ENCODE peak calls at places on chromosome 5, in seven cellular contexts. T, I, Z, W, J, B and S are unnamed samples.
A peak's percentile ranks its signal among the peaks of the same experiment; 100 is the strongest.

GRCh38 chr5:44565360-44565759 is 176.1 kb upstream of the FGF10 start:
- DNase-seq in Z (no peak), B (no peak), J (no peak), T (no peak), W (no peak), I (no peak), S (no peak)

GRCh38 chr5:152058267-152058666 is 133.6 kb upstream of the GLRA1 start:
- DNase-seq in W (no peak), J (no peak), I (no peak), T (no peak), B (no peak), Z (no peak), S (no peak)

GRCh38 chr5:133527311-133527710 is 85.0 kb downstream of the FSTL4 start:
- DNase-seq in T (peak; percentile 78), J (no peak), Z (no peak), B (peak; percentile 38), W (peak; percentile 28), I (no peak), S (no peak)

GRCh38 chr5:102583663-102584062 is 84.9 kb upstream of the SLCO6A1 start:
- DNase-seq in T (no peak), W (peak; percentile 43), I (no peak), B (peak; percentile 29), Z (no peak), J (no peak), S (no peak)

GRCh38 chr5:33994845-33995244 is 10.4 kb upstream of the SLC45A2 start:
- DNase-seq in Z (no peak), B (peak; percentile 90), W (peak; percentile 69), T (no peak), J (no peak), I (peak; percentile 22), S (no peak)

GRCh38 chr5:9869616-9870288 is 239.6 kb upstream of the TAS2R1 start:
- DNase-seq in Z (no peak), T (peak; percentile 89), J (no peak), I (no peak), W (peak; percentile 72), B (peak; percentile 91), S (no peak)

GRCh38 chr5:135377751-135378680 is 21.0 kb downstream of the MACROH2A1 start:
- DNase-seq in W (no peak), J (no peak), I (no peak), B (no peak), Z (no peak), T (no peak), S (no peak)

GRCh38 chr5:151130922-151131891 is 26.4 kb downstream of the ANXA6 start:
- DNase-seq in T (no peak), B (no peak), I (no peak), W (no peak), J (peak; percentile 83), Z (no peak), S (no peak)

GRCh38 chr5:142508630-142509425 is 177.1 kb downstream of the FGF1 start:
- DNase-seq in Z (no peak), T (no peak), I (no peak), B (no peak), W (no peak), J (no peak), S (no peak)

GRCh38 chr5:56480305-56481146 is 247.4 kb upstream of the ANKRD55 start:
- DNase-seq in J (peak; percentile 34), T (no peak), Z (no peak), W (peak; percentile 69), I (no peak), B (peak; percentile 44), S (no peak)

GRCh38 chr5:96946381-96946780 is 10.5 kb downstream of the LNPEP start:
- DNase-seq in Z (no peak), J (no peak), T (no peak), I (no peak), W (no peak), B (no peak), S (no peak)

GRCh38 chr5:97418472-97418871 is 235.4 kb upstream of the RIOK2 start:
- DNase-seq in W (no peak), Z (no peak), I (no peak), B (no peak), T (no peak), J (no peak), S (peak; percentile 30)

GRCh38 chr5:350355-350754 is 28.8 kb downstream of the AHRR start:
- DNase-seq in Z (no peak), J (no peak), W (no peak), I (no peak), T (no peak), B (no peak), S (no peak)

GRCh38 chr5:27191786-27192505 is 153.6 kb upstream of the CDH9 start:
- DNase-seq in W (peak; percentile 61), B (peak; percentile 54), J (no peak), T (peak; percentile 53), I (no peak), Z (no peak), S (no peak)

GRCh38 chr5:137741718-137742117 is 5.8 kb upstream of the KLHL3 start:
- DNase-seq in W (no peak), J (no peak), I (no peak), T (no peak), Z (no peak), B (no peak), S (no peak)

GRCh38 chr5:56951131-56951945 is 585 bp downstream of the MIER3 start:
- DNase-seq in T (no peak), J (no peak), W (peak; percentile 7), B (peak; percentile 18), I (peak; percentile 28), Z (no peak), S (no peak)

GRCh38 chr5:56638061-56638621 is 177.2 kb upstream of the MAP3K1 start:
- DNase-seq in B (no peak), Z (no peak), J (peak; percentile 73), W (no peak), T (no peak), I (no peak), S (no peak)

GRCh38 chr5:10301842-10302610 is 5.7 kb downstream of the CMBL start:
- DNase-seq in T (no peak), J (peak; percentile 97), I (no peak), Z (no peak), B (no peak), W (no peak), S (no peak)

GRCh38 chr5:127447822-127448221 is 69.6 kb upstream of the PRRC1 start:
- DNase-seq in J (no peak), W (peak; percentile 70), I (no peak), B (no peak), T (peak; percentile 3), Z (no peak), S (no peak)

GRCh38 chr5:31581498-31582099 is 49.5 kb downstream of the C5orf22 start:
- DNase-seq in W (peak; percentile 73), B (peak; percentile 49), I (no peak), T (peak; percentile 13), Z (peak; percentile 10), J (no peak), S (no peak)

GRCh38 chr5:169861433-169861832 is 118.9 kb downstream of the INSYN2B start:
- DNase-seq in T (no peak), W (no peak), B (no peak), I (no peak), Z (no peak), J (no peak), S (no peak)

GRCh38 chr5:135660826-135661555 is 82.2 kb upstream of the CXCL14 start:
- DNase-seq in T (no peak), Z (no peak), B (no peak), J (no peak), I (no peak), W (peak; percentile 46), S (no peak)

GRCh38 chr5:77282337-77283027 is 72.0 kb downstream of the PDE8B start:
- DNase-seq in I (no peak), Z (no peak), W (peak; percentile 52), J (no peak), T (peak; percentile 15), B (peak; percentile 90), S (no peak)
- TF ChIP-seq CTCF in I (no peak), Z (no peak), W (peak; percentile 29), J (no peak), T (peak; percentile 13), B (peak; percentile 68), S (no peak)

GRCh38 chr5:176542596-176543427 is 5.6 kb upstream of the RNF44 start:
- DNase-seq in T (no peak), W (no peak), B (no peak), Z (no peak), I (no peak), J (no peak), S (no peak)
- TF ChIP-seq CTCF in T (peak; percentile 42), W (no peak), B (no peak), Z (no peak), I (no peak), J (no peak), S (peak; percentile 27)

DNA sequence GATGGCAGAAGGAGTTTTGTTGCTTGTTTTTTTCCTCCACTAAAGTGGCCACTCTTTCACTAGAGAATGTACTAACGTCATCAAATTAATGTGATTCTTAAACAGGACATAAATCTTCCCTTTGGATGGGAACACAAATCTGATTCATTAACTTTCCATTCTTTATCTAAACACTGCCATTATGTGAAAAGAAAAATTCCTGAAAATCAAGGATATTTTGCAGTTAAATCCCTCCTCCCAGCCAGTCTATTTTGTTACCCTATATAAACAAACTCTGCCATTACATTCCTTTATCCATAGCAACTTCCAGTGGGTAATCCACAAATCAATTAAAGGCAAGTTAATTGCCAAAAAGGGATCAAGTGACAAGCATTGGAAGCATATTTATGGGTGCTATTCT is 546.5 kb downstream of the PDE4D start:
- DNase-seq in W (no peak), B (no peak), J (no peak), I (no peak), Z (no peak), T (no peak), S (no peak)
- TF ChIP-seq CTCF in W (no peak), B (no peak), J (no peak), I (no peak), Z (no peak), T (no peak), S (no peak)

GRCh38 chr5:179275381-179275878 is 69.8 kb downstream of the ADAMTS2 start:
- DNase-seq in Z (no peak), I (no peak), T (no peak), W (no peak), B (peak; percentile 68), J (no peak), S (no peak)

GRCh38 chr5:179278119-179278518 is 67.1 kb downstream of the ADAMTS2 start:
- DNase-seq in Z (no peak), I (no peak), W (peak; percentile 54), B (no peak), T (no peak), J (no peak), S (no peak)

GRCh38 chr5:179278546-179278945 is 66.7 kb downstream of the ADAMTS2 start:
- DNase-seq in J (no peak), Z (no peak), T (no peak), I (no peak), W (no peak), B (no peak), S (no peak)

GRCh38 chr5:179275941-179276837 is 69.1 kb downstream of the ADAMTS2 start:
- DNase-seq in W (peak; percentile 98), Z (no peak), J (peak; percentile 44), T (no peak), B (peak; percentile 98), I (no peak), S (no peak)

DNA sequence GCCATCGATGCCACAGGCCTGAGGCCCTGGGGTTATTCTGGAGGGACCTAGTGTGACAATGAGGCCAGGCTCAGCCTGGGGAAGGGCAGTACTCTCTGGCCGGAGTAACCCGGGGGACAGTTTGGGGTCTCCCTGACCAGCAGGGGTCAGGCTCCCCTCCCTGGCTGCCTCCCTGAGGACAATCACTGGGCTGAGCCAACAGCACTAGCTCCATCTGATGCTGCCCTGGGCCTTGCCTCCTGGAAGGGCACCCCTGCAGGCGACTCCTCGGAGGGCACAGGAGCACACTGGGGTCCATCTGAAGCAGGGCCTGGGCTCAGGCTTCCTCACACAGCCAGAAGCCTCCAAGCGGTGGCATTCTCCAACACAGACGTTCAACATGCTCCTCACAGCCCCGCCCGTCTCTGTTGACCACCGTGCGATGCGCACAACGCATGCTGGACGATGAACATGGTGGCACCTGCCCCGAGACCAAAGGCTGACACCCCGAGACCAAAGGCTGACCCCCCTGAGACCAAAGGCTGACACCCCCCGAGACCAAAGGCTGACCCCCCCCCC is 68.3 kb downstream of the ADAMTS2 start:
- DNase-seq in T (no peak), I (no peak), J (no peak), B (no peak), Z (no peak), W (no peak), S (no peak)
- TF ChIP-seq CTCF in T (no peak), I (no peak), J (no peak), B (peak; percentile 6), Z (no peak), W (peak; percentile 30), S (peak; percentile 3)